ENCODE peak calls at places on chromosome 9, in four cellular contexts. A is GM23338, X is PC-3, N is K562. H is an unnamed sample. For H3K36me3 and H3K4me1, the result is how much of the 10 kb centered on the place peaks cover.

GRCh38 chr9:13817754-13818278 is 496.1 kb downstream of the NFIB start:
- DNase-seq in A (no peak), X (no peak), N (no peak), H (no peak)

GRCh38 chr9:19232117-19232829 is 1.8 kb downstream of the DENND4C start:
- DNase-seq in A (no peak), X (peak), N (no peak), H (no peak)

GRCh38 chr9:132520612-132521011 is 61.8 kb upstream of the BARHL1 start:
- DNase-seq in A (no peak), X (no peak), N (no peak), H (no peak)

GRCh38 chr9:19184144-19184917 is 46.2 kb upstream of the DENND4C start:
- DNase-seq in A (peak), X (peak), N (peak), H (peak)

GRCh38 chr9:78167356-78167755 is 68.5 kb upstream of the CEP78 start:
- DNase-seq in A (peak), X (peak), N (no peak), H (no peak)

GRCh38 chr9:6443661-6444060 is 30.7 kb downstream of the UHRF2 start:
- DNase-seq in A (no peak), X (no peak), N (no peak), H (no peak)

GRCh38 chr9:127777368-127777960 is 1.0 kb downstream of the SH2D3C start:
- DNase-seq in A (no peak), X (no peak), N (no peak), H (no peak)

GRCh38 chr9:76203373-76203772 is 190.9 kb downstream of the RFK start:
- DNase-seq in A (no peak), X (no peak), N (no peak), H (no peak)

GRCh38 chr9:134165357-134166315 is 1.3 kb upstream of the RNU6ATAC start:
- DNase-seq in A (no peak), X (no peak), N (no peak), H (no peak)

GRCh38 chr9:89605181-89606048 is 603 bp downstream of the GADD45G start:
- DNase-seq in A (peak), X (peak), N (peak), H (peak)
- TF ChIP-seq EZH2 in A (peak), X (no peak), N (no peak), H (peak)

GRCh38 chr9:33273266-33273971 is 8.6 kb downstream of the CHMP5 start:
- DNase-seq in A (no peak), X (no peak), N (no peak), H (no peak)
- H3K36me3 ChIP-seq in A (under half), X (under half), N (half or more), H (half or more)

DNA sequence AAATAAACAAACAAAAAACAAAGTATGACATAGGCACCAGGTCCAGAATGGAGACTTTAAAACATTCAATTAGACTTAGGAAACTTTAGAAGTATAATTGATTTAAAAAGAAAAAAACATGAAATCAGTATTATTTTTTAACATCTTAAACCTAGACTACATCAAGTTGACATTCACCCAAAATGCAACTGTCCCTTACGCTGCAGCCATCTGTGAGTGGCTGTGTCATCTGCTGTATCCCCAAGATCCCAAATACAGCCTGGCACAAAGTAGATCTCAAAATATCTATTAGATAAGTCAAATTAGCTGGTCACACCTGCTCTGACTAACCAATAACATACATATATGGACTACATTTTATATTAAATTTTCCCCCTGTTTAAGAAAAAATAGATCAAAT is 7.8 kb downstream of the TTLL11 start:
- DNase-seq in A (no peak), X (no peak), N (no peak), H (no peak)
- H3K4me1 ChIP-seq in A (under half), X (under half), N (under half), H (under half)

GRCh38 chr9:37037137-37037743 is 3.2 kb upstream of the PAX5 start:
- DNase-seq in A (peak), X (no peak), N (no peak), H (no peak)
- TF ChIP-seq EZH2 in A (peak), X (no peak), N (no peak), H (no peak)

GRCh38 chr9:33348998-33349397 is 53.4 kb downstream of the AQP7 start:
- DNase-seq in A (peak), X (no peak), N (no peak), H (no peak)

GRCh38 chr9:33350310-33350709 is 52.1 kb downstream of the AQP7 start:
- DNase-seq in A (no peak), X (peak), N (no peak), H (no peak)

GRCh38 chr9:33344145-33344544 is 53.8 kb downstream of the NFX1 start:
- DNase-seq in A (no peak), X (no peak), N (no peak), H (no peak)

GRCh38 chr9:33349743-33350142 is 52.6 kb downstream of the AQP7 start:
- DNase-seq in A (no peak), X (no peak), N (no peak), H (no peak)

DNA sequence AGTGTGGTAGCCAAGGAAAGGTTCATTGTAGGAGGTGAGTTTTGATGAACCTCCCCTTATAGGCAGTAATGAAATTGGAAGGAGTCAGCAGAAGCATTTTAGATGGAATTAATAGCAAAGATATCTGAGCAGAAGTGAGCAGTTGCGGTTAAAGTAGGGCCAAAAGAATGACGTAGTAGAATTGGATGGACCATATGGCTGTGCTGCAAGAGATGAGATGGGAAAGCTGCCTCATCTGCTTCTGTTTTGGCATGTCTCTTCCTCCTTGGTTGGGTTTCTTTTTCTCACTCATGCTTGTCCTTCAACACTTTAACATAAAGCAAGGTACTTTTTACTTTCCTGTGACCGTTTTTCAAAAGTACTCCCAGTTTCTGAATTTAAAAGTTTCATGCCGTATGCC is 55.8 kb downstream of the AQP7 start:
- DNase-seq in A (no peak), X (no peak), N (no peak), H (no peak)
- H3K36me3 ChIP-seq in A (under half), X (under half), N (half or more), H (under half)

GRCh38 chr9:112065781-112066606 is 109.1 kb downstream of the SUSD1 start:
- DNase-seq in A (peak), X (peak), N (no peak), H (peak)
- H3K4me1 ChIP-seq in A (under half), X (half or more), N (under half), H (under half)

GRCh38 chr9:97853056-97853843 is at the start of gene FOXE1:
- DNase-seq in A (peak), X (no peak), N (no peak), H (no peak)
- TF ChIP-seq EZH2 in A (peak), X (no peak), N (no peak), H (peak)

DNA sequence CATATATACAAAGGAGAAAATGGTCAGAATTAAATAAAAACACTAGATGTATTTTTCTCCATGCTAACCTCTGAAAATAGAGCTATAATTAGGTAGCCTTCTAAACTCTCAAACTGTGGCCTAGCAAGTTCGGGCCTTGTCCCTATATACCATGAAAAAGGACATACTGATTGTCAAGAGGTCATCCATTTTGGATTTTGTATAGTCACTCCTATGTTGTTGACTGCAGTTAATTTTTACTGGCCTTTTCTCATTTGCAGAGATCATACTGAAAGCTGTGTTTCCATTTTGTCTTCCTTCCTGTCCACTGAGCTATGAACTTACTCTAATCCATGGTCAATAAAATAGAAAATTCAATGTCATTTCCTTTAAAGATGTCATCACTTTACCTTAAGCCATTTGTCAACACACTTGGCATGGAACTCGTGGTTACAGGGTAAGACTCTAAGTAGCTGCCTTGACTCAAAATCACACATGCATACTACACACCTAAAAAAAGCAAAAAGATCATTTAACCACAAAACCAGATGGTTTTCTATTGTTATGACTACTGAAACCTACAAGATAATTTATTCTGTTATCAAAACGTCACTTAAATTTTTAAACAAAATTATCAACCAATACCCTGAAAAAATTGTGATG is 58.0 kb downstream of the RNF38 start:
- DNase-seq in A (no peak), X (no peak), N (no peak), H (no peak)
- H3K36me3 ChIP-seq in A (half or more), X (under half), N (half or more), H (under half)

GRCh38 chr9:137222190-137223077 is at the start of gene RNF208:
- DNase-seq in A (peak), X (no peak), N (no peak), H (no peak)
- H3K4me1 ChIP-seq in A (under half), X (half or more), N (under half), H (under half)